ENCODE peak calls at places on chromosome 7, in eight cellular contexts. Y, N, H, W, Z, K, E and R are unnamed samples. For H3K27me3, the result is how much of the 10 kb centered on the place peaks cover.

GRCh38 chr7:50303894-50304157 is 690 bp upstream of the IKZF1 start:
- DNase-seq in Y (no peak), N (no peak), H (no peak), W (no peak), Z (no peak), K (no peak), E (no peak), R (peak)

GRCh38 chr7:24732646-24733413 is 24.4 kb downstream of the GSDME start:
- DNase-seq in Y (no peak), N (no peak), H (peak), W (no peak), Z (no peak), K (no peak), E (peak), R (peak)

GRCh38 chr7:35760082-35760770 is 40.6 kb upstream of the SEPTIN7 start:
- DNase-seq in Y (no peak), N (no peak), H (no peak), W (no peak), Z (no peak), K (no peak), E (peak), R (no peak)

GRCh38 chr7:32893225-32893560 is 1.6 kb upstream of the KBTBD2 start:
- DNase-seq in Y (no peak), N (no peak), H (no peak), W (no peak), Z (no peak), K (no peak), E (no peak), R (no peak)

GRCh38 chr7:122312789-122313188 is 8.2 kb upstream of the FEZF1 start:
- DNase-seq in Y (no peak), N (no peak), H (no peak), W (no peak), Z (no peak), K (no peak), E (no peak), R (no peak)

GRCh38 chr7:136213012-136213411 is 235.9 kb upstream of the MTPN start:
- DNase-seq in Y (no peak), N (no peak), H (no peak), W (no peak), Z (no peak), K (no peak), E (no peak), R (no peak)

GRCh38 chr7:133744451-133744850 is 382.7 kb upstream of the LRGUK start:
- DNase-seq in Y (no peak), N (no peak), H (no peak), W (no peak), Z (no peak), K (no peak), E (no peak), R (no peak)

GRCh38 chr7:1969459-1970284 is 263.1 kb downstream of the MAD1L1 start:
- DNase-seq in Y (no peak), N (no peak), H (no peak), W (no peak), Z (no peak), K (no peak), E (no peak), R (peak)

GRCh38 chr7:160958-161725 is 31.2 kb upstream of the FAM20C start:
- DNase-seq in Y (no peak), N (no peak), H (no peak), W (no peak), Z (no peak), K (no peak), E (no peak), R (peak)

GRCh38 chr7:74044366-74045350 is 16.7 kb downstream of the ELN start:
- DNase-seq in Y (no peak), N (no peak), H (no peak), W (no peak), Z (no peak), K (no peak), E (no peak), R (peak)

GRCh38 chr7:70113543-70113942 is 515.3 kb downstream of the AUTS2 start:
- DNase-seq in Y (no peak), N (no peak), H (no peak), W (no peak), Z (no peak), K (no peak), E (no peak), R (no peak)

GRCh38 chr7:82985144-82985802 is 177.4 kb downstream of the PCLO start:
- DNase-seq in Y (no peak), N (no peak), H (no peak), W (no peak), Z (no peak), K (no peak), E (no peak), R (no peak)

GRCh38 chr7:95658676-95659075 is 62.4 kb upstream of the PDK4 start:
- DNase-seq in Y (no peak), N (no peak), H (no peak), W (no peak), Z (no peak), K (no peak), E (no peak), R (peak)

GRCh38 chr7:90425376-90425775 is 22.1 kb downstream of the CLDN12 start:
- DNase-seq in Y (no peak), N (no peak), H (no peak), W (no peak), Z (no peak), K (no peak), E (peak), R (no peak)

GRCh38 chr7:106039486-106040060 is 72.5 kb downstream of the SYPL1 start:
- DNase-seq in Y (peak), N (peak), H (peak), W (no peak), Z (peak), K (no peak), E (peak), R (no peak)

GRCh38 chr7:33750177-33750576 is 155.2 kb upstream of the BMPER start:
- DNase-seq in Y (no peak), N (no peak), H (no peak), W (no peak), Z (no peak), K (no peak), E (peak), R (no peak)

GRCh38 chr7:143448429-143448828 is 5.2 kb downstream of the TAS2R60 start:
- DNase-seq in Y (no peak), N (no peak), H (no peak), W (no peak), Z (no peak), K (no peak), E (no peak), R (no peak)

GRCh38 chr7:108328174-108328651 is 128.0 kb downstream of the NRCAM start:
- DNase-seq in Y (no peak), N (peak), H (no peak), W (no peak), Z (no peak), K (no peak), E (no peak), R (no peak)

GRCh38 chr7:70298780-70299446 is 700.6 kb downstream of the AUTS2 start:
- DNase-seq in Y (no peak), N (no peak), H (no peak), W (no peak), Z (no peak), K (no peak), E (no peak), R (no peak)

GRCh38 chr7:136056827-136057226 is 79.7 kb upstream of the MTPN start:
- DNase-seq in Y (no peak), N (no peak), H (no peak), W (no peak), Z (no peak), K (no peak), E (no peak), R (no peak)

GRCh38 chr7:101373812-101374612 is 11.3 kb downstream of the COL26A1 start:
- DNase-seq in Y (no peak), N (no peak), H (peak), W (peak), Z (no peak), K (no peak), E (no peak), R (no peak)

GRCh38 chr7:112182749-112183148 is 23.4 kb downstream of the DOCK4 start:
- DNase-seq in Y (peak), N (no peak), H (no peak), W (no peak), Z (no peak), K (peak), E (no peak), R (no peak)

GRCh38 chr7:73719806-73720169 is 319 bp upstream of the STX1A start:
- DNase-seq in Y (no peak), N (no peak), H (no peak), W (no peak), Z (no peak), K (no peak), E (no peak), R (no peak)

GRCh38 chr7:134394046-134394445 is 64.9 kb downstream of the AKR1B1 start:
- DNase-seq in Y (no peak), N (no peak), H (no peak), W (no peak), Z (no peak), K (no peak), E (no peak), R (no peak)

GRCh38 chr7:12728192-12728538 is 40.7 kb downstream of the ARL4A start:
- DNase-seq in Y (no peak), N (no peak), H (no peak), W (no peak), Z (no peak), K (peak), E (no peak), R (no peak)

GRCh38 chr7:138932870-138933269 is 48.3 kb downstream of the KIAA1549 start:
- DNase-seq in Y (no peak), N (no peak), H (no peak), W (no peak), Z (no peak), K (no peak), E (no peak), R (no peak)

GRCh38 chr7:2109936-2110585 is 122.7 kb downstream of the MAD1L1 start:
- DNase-seq in Y (peak), N (no peak), H (peak), W (no peak), Z (no peak), K (no peak), E (peak), R (no peak)

GRCh38 chr7:66092654-66093053 is 17.0 kb downstream of the ASL start:
- DNase-seq in Y (no peak), N (no peak), H (no peak), W (no peak), Z (no peak), K (no peak), E (no peak), R (no peak)

GRCh38 chr7:1936006-1936310 is 265.9 kb downstream of the ELFN1 start:
- DNase-seq in Y (no peak), N (no peak), H (no peak), W (no peak), Z (no peak), K (no peak), E (no peak), R (no peak)

GRCh38 chr7:64951250-64951848 is 39.5 kb downstream of the ZNF117 start:
- DNase-seq in Y (no peak), N (no peak), H (no peak), W (no peak), Z (no peak), K (no peak), E (peak), R (no peak)

GRCh38 chr7:64945776-64946175 is 42.7 kb downstream of the ZNF273 start:
- DNase-seq in Y (no peak), N (no peak), H (no peak), W (no peak), Z (no peak), K (no peak), E (no peak), R (no peak)

GRCh38 chr7:64946772-64947171 is 43.7 kb downstream of the ZNF273 start:
- DNase-seq in Y (no peak), N (peak), H (no peak), W (no peak), Z (no peak), K (no peak), E (peak), R (no peak)

GRCh38 chr7:64947252-64948000 is 43.4 kb downstream of the ZNF117 start:
- DNase-seq in Y (no peak), N (peak), H (no peak), W (no peak), Z (no peak), K (no peak), E (no peak), R (peak)

DNA sequence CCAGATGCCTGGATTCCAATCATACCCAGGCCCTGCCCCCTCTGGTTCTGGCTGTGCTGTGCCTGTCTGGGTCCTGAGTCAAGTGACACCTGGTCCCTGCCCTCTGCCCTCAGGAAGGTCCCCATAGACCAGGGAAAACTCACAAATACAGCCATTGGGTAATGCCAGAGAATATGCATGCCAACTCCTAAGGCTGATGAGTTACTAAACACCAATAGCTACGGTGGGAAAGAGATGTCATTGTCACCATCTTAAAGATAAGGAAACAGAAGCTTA is 42.3 kb downstream of the ZNF273 start:
- DNase-seq in Y (no peak), N (no peak), H (no peak), W (no peak), Z (no peak), K (no peak), E (no peak), R (no peak)
- H3K27me3 ChIP-seq in Y (under half), N (under half), H (under half), W (under half), Z (under half), K (under half), E (under half), R (half or more)

DNA sequence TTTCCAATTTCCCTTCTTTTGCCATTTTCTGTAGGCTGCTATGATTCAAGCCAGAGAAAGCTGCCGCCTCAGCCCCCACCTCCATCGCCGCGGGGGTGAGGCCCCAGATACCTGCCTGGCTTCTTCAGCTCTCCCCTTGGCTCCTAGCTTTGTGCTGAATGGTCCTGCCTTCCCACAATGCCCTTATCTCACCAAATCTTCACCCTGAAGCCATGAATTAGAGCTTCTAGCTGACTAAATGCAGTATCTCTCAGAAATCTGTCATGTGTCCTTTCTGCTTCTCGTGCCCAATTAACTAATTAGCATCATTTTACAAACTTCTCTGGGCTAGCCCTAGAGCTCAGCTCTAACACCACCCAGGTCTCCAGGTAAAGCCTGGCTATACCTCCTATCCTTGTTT is 32.2 kb upstream of the GPNMB start:
- DNase-seq in Y (no peak), N (no peak), H (no peak), W (no peak), Z (no peak), K (no peak), E (no peak), R (no peak)
- H3K27me3 ChIP-seq in Y (under half), N (under half), H (under half), W (under half), Z (under half), K (under half), E (under half), R (under half)

GRCh38 chr7:27097686-27098492 is 2.1 kb upstream of the HOXA1 start:
- DNase-seq in Y (no peak), N (no peak), H (no peak), W (no peak), Z (no peak), K (no peak), E (peak), R (peak)
- H3K27me3 ChIP-seq in Y (under half), N (half or more), H (under half), W (under half), Z (under half), K (half or more), E (under half), R (under half)

GRCh38 chr7:154338709-154339108 is 286.5 kb downstream of the DPP6 start:
- DNase-seq in Y (no peak), N (no peak), H (no peak), W (no peak), Z (no peak), K (no peak), E (no peak), R (no peak)

GRCh38 chr7:154330318-154330717 is 278.1 kb downstream of the DPP6 start:
- DNase-seq in Y (no peak), N (no peak), H (no peak), W (no peak), Z (no peak), K (no peak), E (no peak), R (no peak)

GRCh38 chr7:154336295-154336694 is 284.1 kb downstream of the DPP6 start:
- DNase-seq in Y (no peak), N (no peak), H (no peak), W (no peak), Z (no peak), K (no peak), E (no peak), R (no peak)

DNA sequence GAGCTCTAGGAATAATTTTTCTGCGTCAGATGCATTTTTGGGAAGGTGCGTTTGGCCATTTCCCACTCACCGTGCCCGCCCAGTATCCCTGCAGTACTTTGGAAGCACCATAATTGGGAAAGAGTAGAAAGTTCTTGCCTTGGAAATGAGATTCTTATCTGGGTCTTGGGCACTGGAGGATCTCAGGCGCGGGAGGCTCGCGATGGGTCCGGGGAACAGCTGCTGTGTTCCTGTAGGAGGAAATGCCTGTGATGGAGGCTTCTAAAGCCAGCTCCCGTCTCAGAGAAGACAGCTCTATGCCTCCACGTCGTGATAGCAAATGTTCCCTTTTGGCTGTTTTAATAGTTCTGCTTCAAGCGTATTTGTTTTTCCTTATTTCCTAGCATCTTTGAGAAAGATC is 280.6 kb downstream of the DPP6 start:
- DNase-seq in Y (no peak), N (no peak), H (no peak), W (no peak), Z (no peak), K (no peak), E (no peak), R (no peak)
- H3K27me3 ChIP-seq in Y (under half), N (under half), H (under half), W (under half), Z (under half), K (under half), E (under half), R (under half)

GRCh38 chr7:149638566-149639320 is 134.6 kb downstream of the ZNF467 start:
- DNase-seq in Y (no peak), N (no peak), H (no peak), W (no peak), Z (no peak), K (no peak), E (no peak), R (no peak)

GRCh38 chr7:149644754-149645153 is 128.6 kb downstream of the ZNF467 start:
- DNase-seq in Y (no peak), N (no peak), H (no peak), W (no peak), Z (no peak), K (no peak), E (no peak), R (no peak)

GRCh38 chr7:149637911-149638565 is 135.3 kb downstream of the ZNF467 start:
- DNase-seq in Y (no peak), N (no peak), H (no peak), W (no peak), Z (no peak), K (no peak), E (no peak), R (no peak)

GRCh38 chr7:149642579-149642978 is 130.8 kb downstream of the ZNF467 start:
- DNase-seq in Y (no peak), N (no peak), H (no peak), W (no peak), Z (no peak), K (peak), E (no peak), R (no peak)
- H3K27me3 ChIP-seq in Y (under half), N (under half), H (under half), W (under half), Z (under half), K (under half), E (under half), R (under half)

DNA sequence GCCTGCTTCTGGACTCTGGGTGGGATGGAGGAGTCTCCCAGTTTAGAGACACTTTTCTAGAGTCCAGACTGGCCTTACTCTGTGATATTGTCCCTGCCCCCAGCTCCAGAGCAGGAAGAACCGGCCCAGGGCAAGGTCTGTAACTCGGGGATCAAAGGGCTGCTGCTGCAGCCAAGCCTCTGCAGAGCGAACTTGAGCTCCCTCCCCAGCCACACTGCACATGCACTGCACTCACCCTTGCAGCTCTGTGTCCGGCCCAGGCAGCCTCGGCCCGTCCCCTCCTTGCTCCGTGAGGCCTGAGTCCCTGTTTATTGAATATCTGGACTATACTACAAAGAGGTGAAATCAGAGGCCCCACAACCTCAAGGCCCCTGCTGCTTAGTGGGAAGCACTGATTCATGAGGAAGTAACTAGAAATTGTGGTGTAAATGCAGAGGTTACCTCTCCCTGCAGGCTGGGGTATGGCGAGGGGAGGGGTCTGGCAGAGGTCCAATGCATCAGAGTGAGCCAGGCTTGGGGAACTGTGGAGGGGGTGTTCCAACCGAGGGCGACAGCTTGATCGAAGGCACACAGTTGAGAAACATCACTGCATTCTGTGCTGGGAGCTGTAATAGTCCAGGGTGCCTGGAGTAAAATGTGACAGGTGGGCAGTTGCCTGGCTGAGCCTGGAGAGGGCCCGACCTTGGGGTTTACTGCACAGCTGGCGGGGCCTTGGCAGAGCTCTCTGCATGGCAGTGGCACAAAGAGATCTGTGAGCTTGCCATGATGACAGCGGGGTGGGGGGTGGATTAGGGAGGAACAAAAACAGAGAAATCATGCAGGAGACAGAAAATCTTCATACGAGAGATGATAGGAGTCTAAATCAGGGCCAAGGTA is 49.1 kb downstream of the AOC1 start:
- DNase-seq in Y (no peak), N (no peak), H (no peak), W (no peak), Z (no peak), K (no peak), E (no peak), R (no peak)
- H3K27me3 ChIP-seq in Y (under half), N (under half), H (under half), W (under half), Z (under half), K (under half), E (under half), R (half or more)